ENCODE peak calls at places on chromosomes 2 and 18, in eight cellular contexts. L is brain microvascular endothelial cell, S is heart left ventricle, G is GM23248, N is thoracic aorta, H is prostate gland, J is right lobe of liver, T is lung. I is an unnamed sample. For H3K27me3 and H3K36me3, the result is how much of the 10 kb centered on the place peaks cover.

GRCh38 chr18:74281639-74282358 is 10.0 kb downstream of the CYB5A start:
- DNase-seq in L (no peak), H (no peak), S (no peak), G (peak), N (no peak), J (no peak), T (peak), I (no peak)

GRCh38 chr18:59084286-59084779 is 55.4 kb upstream of the SEC11C start:
- DNase-seq in H (peak), S (peak), N (peak), T (peak), L (peak), G (peak), J (peak), I (peak)

GRCh38 chr2:1553671-1554295 is 140.5 kb downstream of the TPO start:
- DNase-seq in T (no peak), H (no peak), N (no peak), J (no peak), L (peak), G (peak), S (no peak), I (peak)

GRCh38 chr2:160087854-160088745 is 25.7 kb upstream of the PLA2R1 start:
- DNase-seq in T (no peak), N (no peak), G (peak), H (no peak), L (no peak), S (no peak), J (no peak), I (no peak)

GRCh38 chr2:81692566-81692965 is 1388.0 kb upstream of the LRRTM1 start:
- DNase-seq in G (no peak), T (no peak), S (no peak), J (no peak), N (no peak), H (no peak), L (no peak), I (no peak)

GRCh38 chr2:53801547-53801946 is 14.7 kb downstream of the ERLEC1 start:
- DNase-seq in G (no peak), T (no peak), S (no peak), L (no peak), N (no peak), J (no peak), H (no peak), I (no peak)

GRCh38 chr2:111050701-111051376 is 69.9 kb upstream of the BCL2L11 start:
- DNase-seq in J (no peak), T (no peak), L (no peak), S (no peak), N (no peak), G (no peak), H (no peak), I (no peak)

GRCh38 chr18:75211002-75211621 is 515 bp downstream of the TSHZ1 start:
- DNase-seq in J (no peak), T (no peak), S (no peak), N (no peak), H (no peak), G (peak), L (no peak), I (peak)

GRCh38 chr18:80198994-80199748 is 48.1 kb downstream of the PARD6G start:
- DNase-seq in G (no peak), N (no peak), J (no peak), H (no peak), L (no peak), S (no peak), T (peak), I (no peak)
- H3K4me3 ChIP-seq in G (no peak), N (no peak), J (no peak), H (no peak), L (no peak), S (no peak), T (no peak), I (no peak)

GRCh38 chr2:9952286-9952737 is 819 bp downstream of the GRHL1 start:
- DNase-seq in G (no peak), N (no peak), S (no peak), J (no peak), T (no peak), H (no peak), L (no peak), I (no peak)
- H3K27me3 ChIP-seq in G (under half), N (under half), S (under half), J (under half), T (under half), H (under half), L (under half), I (under half)

DNA sequence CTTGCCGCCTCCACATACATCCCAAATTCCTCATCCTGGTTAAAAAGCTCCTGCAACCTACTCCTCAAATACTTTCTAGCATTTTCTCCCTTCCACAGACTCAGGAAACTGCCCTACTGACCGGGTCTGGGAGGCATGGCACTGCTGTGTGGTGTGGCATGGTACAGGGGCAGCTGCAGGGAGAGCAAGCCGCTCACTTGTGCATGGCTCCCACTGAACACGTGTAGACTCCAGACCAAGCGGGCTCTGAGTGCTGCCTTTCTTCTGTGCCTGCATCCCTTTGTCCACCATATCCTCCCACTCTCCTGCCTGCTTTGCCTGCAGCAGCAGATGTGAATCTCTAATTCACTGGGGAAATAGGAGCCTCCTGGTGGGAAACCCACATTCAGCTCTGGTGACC is 72.2 kb downstream of the CCDC93 start:
- DNase-seq in G (peak), S (no peak), H (no peak), L (no peak), J (no peak), N (no peak), T (no peak), I (no peak)
- H3K36me3 ChIP-seq in G (half or more), S (half or more), H (under half), L (half or more), J (half or more), N (half or more), T (under half), I (under half)

GRCh38 chr2:33704352-33704751 is 105.3 kb upstream of the FAM98A start:
- DNase-seq in G (no peak), L (no peak), J (no peak), T (no peak), S (no peak), N (no peak), H (no peak), I (no peak)
- H3K4me3 ChIP-seq in G (no peak), L (no peak), J (no peak), T (no peak), S (no peak), N (no peak), H (no peak), I (no peak)

GRCh38 chr2:31654241-31654640 is 73.5 kb upstream of the SRD5A2 start:
- DNase-seq in T (no peak), S (no peak), J (no peak), N (no peak), L (no peak), H (no peak), G (no peak), I (no peak)
- H3K27me3 ChIP-seq in T (under half), S (under half), J (under half), N (under half), L (under half), H (under half), G (under half), I (under half)

GRCh38 chr2:69073928-69074575 is 61.1 kb downstream of the ANTXR1 start:
- DNase-seq in J (no peak), H (no peak), T (no peak), N (no peak), S (no peak), L (no peak), G (no peak), I (no peak)
- H3K36me3 ChIP-seq in J (under half), H (under half), T (under half), N (under half), S (under half), L (under half), G (half or more), I (under half)

I was measured in H7.